ENCODE peak calls at places on chromosomes 13 and 19, in seven cellular contexts. Y is astrocyte of the spinal cord, Z is bronchial epithelial cell, O is dermis blood vessel endothelial cell, A is MCF 10A, V is fibroblast of the conjunctiva, H is foreskin keratinocyte. R is an unnamed sample.

GRCh38 chr19:39858541-39858940 is 12.4 kb upstream of the FBL start:
- DNase-seq in Y (no peak), Z (peak; percentile 61), H (no peak), A (no peak), V (no peak), O (no peak), R (no peak)

GRCh38 chr13:32019612-32020233 is 11.9 kb upstream of the FRY start:
- DNase-seq in O (peak; percentile 91), Y (peak; percentile 76), Z (peak; percentile 52), H (no peak), A (peak; percentile 63), V (peak; percentile 63), R (no peak)

GRCh38 chr19:33472696-33473624 is 48.6 kb downstream of the PEPD start:
- DNase-seq in Z (peak; percentile 35), A (peak; percentile 81), O (peak; percentile 64), Y (peak; percentile 98), V (peak; percentile 8), H (peak; percentile 98), R (no peak)

GRCh38 chr19:52946322-52947310 is 16.1 kb downstream of the ZNF816 start:
- DNase-seq in A (no peak), Y (peak; percentile 17), O (peak; percentile 47), Z (no peak), V (no peak), H (no peak), R (no peak)

GRCh38 chr19:46546194-46546896 is 50.7 kb upstream of the PNMA8B start:
- DNase-seq in V (no peak), A (peak; percentile 77), Y (no peak), Z (peak; percentile 74), O (peak; percentile 7), H (peak; percentile 53), R (no peak)

GRCh38 chr13:46295531-46296464 is 84.1 kb downstream of the LRRC63 start:
- DNase-seq in Y (peak; percentile 95), Z (peak; percentile 20), V (peak; percentile 97), H (peak; percentile 93), O (peak; percentile 70), A (peak; percentile 93), R (peak; percentile 64)

GRCh38 chr19:41541990-41542584 is 33.9 kb upstream of the CEACAM21 start:
- DNase-seq in Z (peak; percentile 15), Y (peak; percentile 6), A (peak; percentile 71), V (no peak), H (no peak), O (peak; percentile 84), R (peak; percentile 52)

GRCh38 chr19:6580313-6580712 is 10.6 kb downstream of the CD70 start:
- DNase-seq in V (no peak), A (peak; percentile 98), Y (peak; percentile 71), Z (peak; percentile 77), O (peak; percentile 77), H (peak; percentile 42), R (no peak)

GRCh38 chr19:42284066-42284501 is 15.0 kb downstream of the CIC start:
- DNase-seq in V (no peak), A (peak; percentile 79), Y (peak; percentile 65), H (peak; percentile 25), O (peak; percentile 78), Z (no peak), R (peak; percentile 82)

GRCh38 chr13:76968041-76968440 is 19.7 kb downstream of the ACOD1 start:
- DNase-seq in H (no peak), Z (no peak), O (no peak), V (no peak), Y (no peak), A (no peak), R (no peak)

GRCh38 chr13:44050450-44051063 is 170.9 kb downstream of the LACC1 start:
- DNase-seq in Z (peak; percentile 51), A (peak; percentile 54), Y (peak; percentile 46), O (peak; percentile 70), V (no peak), H (no peak), R (no peak)

GRCh38 chr13:80083516-80084085 is 257.3 kb downstream of the SPRY2 start:
- DNase-seq in Y (peak; percentile 82), O (peak; percentile 54), H (no peak), A (peak; percentile 50), Z (no peak), V (no peak), R (no peak)

GRCh38 chr19:5016781-5017180 is 47.9 kb downstream of the KDM4B start:
- DNase-seq in O (no peak), Z (no peak), H (no peak), V (no peak), Y (no peak), A (no peak), R (no peak)

GRCh38 chr19:34555447-34555846 is 73.9 kb downstream of the WTIP start:
- DNase-seq in V (no peak), Y (no peak), O (peak; percentile 41), A (peak; percentile 35), H (no peak), Z (peak; percentile 12), R (no peak)

GRCh38 chr13:24688901-24689300 is 8.7 kb downstream of the ATP12A start:
- DNase-seq in O (no peak), A (no peak), V (no peak), H (no peak), Z (no peak), Y (no peak), R (no peak)

GRCh38 chr13:45807520-45808099 is 43.9 kb downstream of the SIAH3 start:
- DNase-seq in V (peak; percentile 21), A (peak; percentile 67), H (peak; percentile 65), Y (peak; percentile 57), O (peak; percentile 76), Z (peak; percentile 78), R (no peak)

GRCh38 chr13:26007774-26008173 is 44.0 kb downstream of the SHISA2 start:
- DNase-seq in Z (no peak), Y (no peak), H (no peak), A (no peak), O (peak; percentile 16), V (no peak), R (no peak)

GRCh38 chr13:109779876-109780516 is 6.4 kb downstream of the IRS2 start:
- DNase-seq in Y (peak; percentile 20), O (no peak), V (no peak), A (no peak), Z (no peak), H (no peak), R (no peak)

GRCh38 chr19:23787106-23787505 is 28.4 kb upstream of the ZNF681 start:
- DNase-seq in H (peak; percentile 52), Y (no peak), Z (peak; percentile 31), O (no peak), V (no peak), A (peak; percentile 54), R (no peak)

R was measured in T-helper 22 cell.